ENCODE peak calls at places on chromosomes 2 and 18, in four cellular contexts. E is activated CD8-positive, alpha-beta memory T cell treated with anti-CD3 and anti-CD28 coated beads, Interleukin-2, amount 50 U/mL, for 48 hours; X is HTR-8/SVneo; J is germinal center. T is an unnamed sample.

GRCh38 chr2:223262946-223263345 is 211.0 kb downstream of the KCNE4 start:
- DNase-seq in E (no peak), X (peak), J (no peak), T (no peak)

GRCh38 chr2:226420646-226421045 is 379.0 kb downstream of the IRS1 start:
- DNase-seq in E (no peak), X (no peak), J (no peak), T (no peak)

GRCh38 chr2:77720115-77720514 is 197.9 kb upstream of the LRRTM4 start:
- DNase-seq in E (no peak), X (no peak), J (no peak), T (no peak)

GRCh38 chr2:29114841-29115609 is at the start of gene CLIP4:
- DNase-seq in E (peak), X (peak), J (peak), T (no peak)

GRCh38 chr2:101981066-101981465 is 10.7 kb upstream of the IL1R2 start:
- DNase-seq in E (no peak), X (no peak), J (no peak), T (no peak)

GRCh38 chr2:150255528-150255927 is 231.9 kb downstream of the RND3 start:
- DNase-seq in E (no peak), X (peak), J (no peak), T (no peak)

GRCh38 chr2:206464597-206464996 is 21.3 kb downstream of the ADAM23 start:
- DNase-seq in E (no peak), X (no peak), J (no peak), T (no peak)

GRCh38 chr2:29360016-29360784 is 245.0 kb downstream of the CLIP4 start:
- DNase-seq in E (no peak), X (no peak), J (no peak), T (no peak)

GRCh38 chr18:7349181-7349837 is 118.4 kb downstream of the LRRC30 start:
- DNase-seq in E (no peak), X (no peak), J (no peak), T (no peak)

GRCh38 chr2:60745761-60746160 is 10.3 kb upstream of the PAPOLG start:
- DNase-seq in E (peak), X (no peak), J (no peak), T (no peak)

GRCh38 chr18:57397440-57397839 is 37.7 kb upstream of the ONECUT2 start:
- DNase-seq in E (no peak), X (no peak), J (no peak), T (no peak)

GRCh38 chr2:151334082-151334815 is 23.1 kb upstream of the TNFAIP6 start:
- DNase-seq in E (no peak), X (peak), J (no peak), T (no peak)

GRCh38 chr2:121254748-121255147 is 30.3 kb downstream of the TFCP2L1 start:
- DNase-seq in E (no peak), X (no peak), J (no peak), T (no peak)

GRCh38 chr18:46764586-46764985 is 7.7 kb upstream of the ST8SIA5 start:
- DNase-seq in E (no peak), X (no peak), J (no peak), T (no peak)

GRCh38 chr2:196592331-196592911 is 47.1 kb upstream of the CCDC150 start:
- DNase-seq in E (peak), X (peak), J (no peak), T (no peak)

GRCh38 chr2:8152392-8153257 is 529.2 kb upstream of the ID2 start:
- DNase-seq in E (no peak), X (no peak), J (peak), T (peak)

GRCh38 chr2:68193774-68194372 is 36.2 kb downstream of the PNO1 start:
- DNase-seq in E (no peak), X (no peak), J (no peak), T (no peak)

GRCh38 chr2:196601430-196602306 is 37.8 kb upstream of the CCDC150 start:
- DNase-seq in E (no peak), X (peak), J (no peak), T (no peak)

GRCh38 chr18:8609711-8610441 is 639 bp downstream of the RAB12 start:
- DNase-seq in E (peak), X (no peak), J (no peak), T (peak)

GRCh38 chr2:58805126-58805525 is 564.0 kb upstream of the FANCL start:
- DNase-seq in E (no peak), X (no peak), J (no peak), T (no peak)

GRCh38 chr2:11938196-11938595 is 191.8 kb downstream of the LPIN1 start:
- DNase-seq in E (no peak), X (no peak), J (no peak), T (no peak)

GRCh38 chr2:55175254-55176093 is 56.6 kb downstream of the CLHC1 start:
- DNase-seq in E (no peak), X (peak), J (peak), T (peak)

GRCh38 chr2:46856336-46856735 is 59.3 kb downstream of the MCFD2 start:
- DNase-seq in E (no peak), X (no peak), J (no peak), T (no peak)

GRCh38 chr2:113692698-113693428 is 63.6 kb downstream of the SLC35F5 start:
- DNase-seq in E (no peak), X (no peak), J (peak), T (peak)

GRCh38 chr2:56624181-56624580 is 440.4 kb downstream of the CCDC85A start:
- DNase-seq in E (no peak), X (no peak), J (no peak), T (no peak)

GRCh38 chr2:27636766-27637165 is 7.9 kb downstream of the GPN1 start:
- DNase-seq in E (no peak), X (no peak), J (no peak), T (no peak)

GRCh38 chr2:223797811-223798721 is 39.3 kb downstream of the AP1S3 start:
- DNase-seq in E (no peak), X (peak), J (peak), T (peak)

GRCh38 chr18:70446063-70446462 is 157.2 kb downstream of the SOCS6 start:
- DNase-seq in E (no peak), X (no peak), J (no peak), T (no peak)

GRCh38 chr2:114526856-114527255 is 84.4 kb downstream of the DPP10 start:
- DNase-seq in E (no peak), X (no peak), J (no peak), T (no peak)

GRCh38 chr2:148534416-148535205 is 109.9 kb upstream of the EPC2 start:
- DNase-seq in E (peak), X (no peak), J (no peak), T (no peak)

GRCh38 chr2:172116107-172116506 is 13.4 kb upstream of the DLX2 start:
- DNase-seq in E (no peak), X (no peak), J (no peak), T (no peak)

GRCh38 chr2:8893474-8893873 is 56.1 kb upstream of the KIDINS220 start:
- DNase-seq in E (no peak), X (no peak), J (no peak), T (no peak)

GRCh38 chr2:19864369-19864768 is 37.4 kb downstream of the TTC32 start:
- DNase-seq in E (no peak), X (no peak), J (no peak), T (no peak)

T was measured in OCI-LY7.